ENCODE peak calls at places on chromosomes 7 and 10, in seven cellular contexts. A, M, X, U, J, R and Y are unnamed samples.

GRCh38 chr7:2628891-2629290 is 2.9 kb upstream of the TTYH3 start:
- DNase-seq in R (no peak), M (no peak), X (no peak), J (no peak), U (no peak), A (no peak), Y (no peak)

GRCh38 chr10:58435297-58435696 is 50.1 kb downstream of the TFAM start:
- DNase-seq in X (no peak), U (no peak), M (peak; percentile 23), J (peak; percentile 85), A (no peak), R (no peak), Y (no peak)

GRCh38 chr7:70210200-70210960 is 612.1 kb downstream of the AUTS2 start:
- DNase-seq in M (no peak), R (no peak), A (no peak), J (no peak), U (no peak), X (no peak), Y (no peak)

GRCh38 chr7:107694395-107694794 is 33.8 kb downstream of the SLC26A4 start:
- DNase-seq in R (no peak), A (peak; percentile 59), U (no peak), J (no peak), M (peak; percentile 91), X (no peak), Y (no peak)

GRCh38 chr10:3691482-3691881 is 93.5 kb downstream of the KLF6 start:
- DNase-seq in M (no peak), U (no peak), J (no peak), A (no peak), R (no peak), X (no peak), Y (no peak)

GRCh38 chr10:16777473-16778370 is 39.5 kb downstream of the RSU1 start:
- DNase-seq in M (peak; percentile 97), J (peak; percentile 52), X (peak; percentile 24), A (no peak), U (no peak), R (peak; percentile 33), Y (peak; percentile 32)

GRCh38 chr10:106169241-106169640 is 995.3 kb downstream of the SORCS1 start:
- DNase-seq in R (no peak), A (no peak), U (no peak), M (no peak), J (no peak), X (no peak), Y (no peak)

GRCh38 chr7:107103369-107103768 is 58.9 kb downstream of the PRKAR2B start:
- DNase-seq in J (no peak), M (peak; percentile 65), X (no peak), U (no peak), R (no peak), A (no peak), Y (no peak)

GRCh38 chr7:7816084-7816483 is 97.7 kb upstream of the RPA3 start:
- DNase-seq in U (no peak), J (no peak), M (no peak), X (no peak), A (no peak), R (no peak), Y (no peak)

GRCh38 chr10:4943821-4944220 is 19.4 kb upstream of the AKR1C1 start:
- DNase-seq in M (no peak), U (no peak), A (no peak), X (no peak), J (no peak), R (no peak), Y (no peak)

GRCh38 chr7:47461161-47461560 is 120.8 kb downstream of the TNS3 start:
- DNase-seq in A (no peak), J (no peak), M (no peak), U (no peak), X (no peak), R (no peak), Y (peak; percentile 69)

GRCh38 chr7:21113609-21114416 is 314.1 kb upstream of the SP4 start:
- DNase-seq in J (no peak), M (no peak), R (no peak), U (no peak), X (no peak), A (no peak), Y (no peak)

GRCh38 chr7:106820321-106821217 is 44.5 kb upstream of the PIK3CG start:
- DNase-seq in X (no peak), R (no peak), A (no peak), M (peak; percentile 3), U (no peak), J (no peak), Y (no peak)

GRCh38 chr7:75656740-75657139 is 82.0 kb downstream of the HIP1 start:
- DNase-seq in X (no peak), U (no peak), M (no peak), R (no peak), A (no peak), J (no peak), Y (no peak)

GRCh38 chr7:98281757-98282652 is 519 bp downstream of the BRI3 start:
- DNase-seq in J (no peak), U (no peak), A (no peak), R (peak; percentile 57), M (peak; percentile 32), X (peak; percentile 64), Y (peak; percentile 40)

GRCh38 chr10:32055478-32056135 is 618 bp downstream of the KIF5B start:
- DNase-seq in J (peak; percentile 65), A (peak; percentile 55), R (peak; percentile 77), U (peak; percentile 86), X (peak; percentile 75), M (peak; percentile 71), Y (peak; percentile 56)

GRCh38 chr7:92987543-92987942 is 130.2 kb downstream of the SAMD9 start:
- DNase-seq in U (no peak), M (no peak), R (no peak), X (no peak), A (no peak), J (no peak), Y (no peak)

GRCh38 chr7:56062382-56062781 is 1.7 kb upstream of the SUMF2 start:
- DNase-seq in X (no peak), M (peak; percentile 77), J (no peak), A (no peak), U (no peak), R (no peak), Y (no peak)

GRCh38 chr10:72223743-72224101 is 7.6 kb upstream of the ASCC1 start:
- DNase-seq in J (no peak), R (no peak), A (no peak), X (no peak), U (peak; percentile 40), M (peak; percentile 59), Y (no peak)

GRCh38 chr10:133373104-133373624 is at the start of gene ECHS1:
- DNase-seq in X (peak; percentile 99), U (peak; percentile 97), J (peak; percentile 92), R (peak; percentile 98), A (peak; percentile 94), M (peak; percentile 93), Y (peak; percentile 94)
- TF ChIP-seq POLR2A in X (peak; percentile 49), U (no peak), J (peak; percentile 96), R (peak; percentile 81), A (peak; percentile 83), M (peak; percentile 91), Y (peak; percentile 73)

GRCh38 chr10:70763567-70763966 is 21.6 kb downstream of the TBATA start:
- DNase-seq in R (no peak), U (no peak), M (no peak), J (no peak), X (no peak), A (no peak), Y (no peak)

GRCh38 chr10:70760271-70760787 is 24.8 kb downstream of the TBATA start:
- DNase-seq in U (no peak), A (no peak), M (no peak), X (no peak), J (no peak), R (no peak), Y (no peak)

GRCh38 chr10:70761031-70761601 is 24.1 kb downstream of the TBATA start:
- DNase-seq in A (no peak), J (peak; percentile 19), U (no peak), M (no peak), R (no peak), X (no peak), Y (no peak)

GRCh38 chr10:70761727-70762350 is 23.3 kb downstream of the TBATA start:
- DNase-seq in J (no peak), X (no peak), M (no peak), A (no peak), U (no peak), R (no peak), Y (no peak)

GRCh38 chr10:70762441-70763177 is 22.6 kb downstream of the TBATA start:
- DNase-seq in J (no peak), A (no peak), R (no peak), X (no peak), M (no peak), U (no peak), Y (no peak)
- H3K27ac ChIP-seq in J (no peak overlapping the region), A (no peak overlapping the region), R (no peak overlapping the region), X (no peak overlapping the region), M (no peak overlapping the region), U (no peak overlapping the region), Y (no peak overlapping the region)

DNA sequence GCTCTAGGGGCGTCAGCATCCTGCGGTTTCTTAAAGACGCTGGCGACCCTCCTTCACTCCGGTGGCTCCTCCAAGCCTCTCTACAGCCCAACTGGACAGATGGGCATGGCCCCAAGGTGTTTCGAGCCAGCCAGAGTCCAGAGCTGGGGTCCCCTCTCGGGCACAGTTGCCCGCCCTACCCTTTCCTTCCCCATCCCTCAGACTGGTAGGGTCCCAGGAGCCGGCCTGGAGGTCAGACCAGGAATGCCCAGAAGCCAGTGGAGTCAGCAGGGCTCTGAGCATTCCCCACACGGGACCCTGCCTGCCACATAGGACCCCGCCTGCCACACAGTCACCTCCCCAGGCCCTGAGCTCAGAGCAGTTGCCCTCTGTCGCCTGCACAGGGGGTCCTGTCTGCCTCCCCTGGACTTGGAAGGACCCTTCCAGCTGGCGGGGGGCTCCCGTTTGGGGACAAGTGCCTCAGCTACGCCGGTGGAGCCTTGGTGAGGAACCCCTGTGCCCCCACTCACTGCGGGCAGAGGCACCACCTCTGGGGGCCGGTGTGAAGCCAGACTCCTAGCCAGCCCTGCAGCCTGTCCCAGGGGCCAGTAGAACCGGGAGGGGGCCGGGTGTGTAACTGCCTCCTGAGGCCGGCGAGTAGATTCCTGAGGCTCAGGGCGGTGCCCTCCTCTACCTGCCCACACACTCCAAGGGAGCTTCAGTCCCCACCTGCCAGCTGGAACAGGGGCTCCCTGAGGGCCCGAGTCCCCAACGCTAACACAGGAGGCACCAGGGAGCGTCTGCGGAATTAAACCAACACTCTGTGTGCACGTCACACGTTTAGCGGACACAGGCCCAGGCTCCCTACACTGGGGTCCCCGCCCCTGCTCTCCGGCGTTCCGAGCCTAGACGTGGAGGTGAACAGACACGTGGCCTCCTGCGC is 19.4 kb upstream of the PDGFA start:
- DNase-seq in J (no peak), R (no peak), X (no peak), U (no peak), A (no peak), M (no peak), Y (no peak)
- TF ChIP-seq POLR2A in J (no peak), R (no peak), X (no peak), U (no peak), A (no peak), M (no peak), Y (no peak)

DNA sequence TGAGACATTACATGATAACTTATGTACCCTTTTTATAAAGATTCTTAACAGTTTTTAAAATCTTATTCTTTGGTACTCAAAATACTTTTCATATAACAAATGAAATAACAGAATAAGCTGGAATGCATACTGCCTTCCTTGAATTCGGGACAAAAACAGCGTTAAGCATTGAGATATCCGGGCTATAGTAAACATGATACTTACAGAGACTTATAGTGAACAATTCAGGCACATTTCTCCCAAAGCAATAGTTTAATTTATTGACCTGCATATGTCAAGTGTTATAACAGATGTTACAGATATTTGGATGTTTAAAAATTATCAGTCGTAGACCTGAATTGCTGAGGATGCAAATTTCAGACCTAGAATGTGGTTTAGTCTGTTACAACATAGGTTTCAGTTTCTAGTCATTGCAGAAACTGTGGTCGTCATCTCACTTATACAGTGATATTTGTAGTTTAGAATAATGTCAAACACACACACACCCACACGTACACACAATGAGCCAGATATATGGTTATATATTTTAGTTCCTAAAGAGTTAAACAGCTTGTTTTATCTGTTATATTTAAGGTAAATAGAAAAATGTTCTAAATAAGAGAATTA is 85.1 kb downstream of the VTI1A start:
- DNase-seq in J (no peak), M (no peak), R (no peak), U (no peak), A (no peak), X (no peak), Y (no peak)
- H3K27ac ChIP-seq in J (no peak overlapping the region), M (no peak overlapping the region), R (no peak overlapping the region), U (no peak overlapping the region), A (no peak overlapping the region), X (no peak overlapping the region), Y (no peak overlapping the region)